ENCODE peak calls at places on chromosomes 1 and 21, in four cellular contexts. R is small intestine, M is lower lobe of right lung, J is tibial nerve. L is an unnamed sample.

GRCh38 chr1:108703939-108704338 is 8.8 kb upstream of the FNDC7 start:
- DNase-seq in J (no peak), R (no peak), M (no peak), L (no peak)

GRCh38 chr1:72296481-72296880 is 14.1 kb upstream of the NEGR1 start:
- DNase-seq in J (no peak), R (no peak), M (no peak), L (no peak)

GRCh38 chr1:18931731-18932130 is 24.7 kb downstream of the IFFO2 start:
- DNase-seq in M (no peak), R (no peak), J (no peak), L (no peak)

GRCh38 chr1:106952766-106953165 is 103.7 kb upstream of the PRMT6 start:
- DNase-seq in J (no peak), R (no peak), M (no peak), L (no peak)

GRCh38 chr1:49364676-49365075 is 588.0 kb upstream of the BEND5 start:
- DNase-seq in R (no peak), M (no peak), J (no peak), L (no peak)

GRCh38 chr1:184242507-184242943 is 144.3 kb upstream of the C1orf21 start:
- DNase-seq in R (peak; percentile 89), J (no peak), M (no peak), L (no peak)

GRCh38 chr1:218426343-218426657 is 81.2 kb downstream of the TGFB2 start:
- DNase-seq in R (peak; percentile 5), J (peak; percentile 77), M (no peak), L (no peak)

GRCh38 chr1:94543893-94544635 is 2.5 kb upstream of the F3 start:
- DNase-seq in R (no peak), J (no peak), M (no peak), L (no peak)

GRCh38 chr1:202107321-202107761 is 15.4 kb upstream of the GPR37L1 start:
- DNase-seq in M (peak; percentile 68), J (no peak), R (peak; percentile 85), L (no peak)

GRCh38 chr1:170076199-170076598 is 1.7 kb upstream of the KIFAP3 start:
- DNase-seq in J (no peak), M (no peak), R (no peak), L (no peak)

GRCh38 chr1:170073893-170074249 is 624 bp downstream of the KIFAP3 start:
- DNase-seq in R (no peak), J (no peak), M (no peak), L (no peak)

GRCh38 chr1:170075186-170075585 is 691 bp upstream of the KIFAP3 start:
- DNase-seq in M (no peak), R (no peak), J (no peak), L (no peak)

GRCh38 chr1:170071378-170071777 is 3.1 kb downstream of the KIFAP3 start:
- DNase-seq in R (no peak), M (no peak), J (no peak), L (no peak)

GRCh38 chr1:170074250-170075157 is at the start of gene KIFAP3:
- DNase-seq in R (peak; percentile 98), J (peak; percentile 91), M (peak; percentile 99), L (peak; percentile 98)
- H3K27ac ChIP-seq in R (peak within 1 kb of the TSS; percentile 73), J (peak within 1 kb of the TSS; percentile 90), M (peak within 1 kb of the TSS; percentile 81), L (peak within 1 kb of the TSS; percentile 68)

GRCh38 chr1:82562448-82562847 is 761.7 kb downstream of the ADGRL2 start:
- DNase-seq in M (no peak), J (no peak), R (no peak), L (no peak)
- H3K9me3 ChIP-seq in M (no peaks in the 10 kb centered on the region), J (no peaks in the 10 kb centered on the region), R (no peaks in the 10 kb centered on the region), L (no peaks in the 10 kb centered on the region)

GRCh38 chr1:225752245-225752644 is 25.4 kb upstream of the SRP9 start:
- DNase-seq in J (no peak), M (no peak), R (no peak), L (no peak)
- H3K27ac ChIP-seq in J (no peak overlapping the region), M (no peak overlapping the region), R (no peak overlapping the region), L (no peak overlapping the region)

DNA sequence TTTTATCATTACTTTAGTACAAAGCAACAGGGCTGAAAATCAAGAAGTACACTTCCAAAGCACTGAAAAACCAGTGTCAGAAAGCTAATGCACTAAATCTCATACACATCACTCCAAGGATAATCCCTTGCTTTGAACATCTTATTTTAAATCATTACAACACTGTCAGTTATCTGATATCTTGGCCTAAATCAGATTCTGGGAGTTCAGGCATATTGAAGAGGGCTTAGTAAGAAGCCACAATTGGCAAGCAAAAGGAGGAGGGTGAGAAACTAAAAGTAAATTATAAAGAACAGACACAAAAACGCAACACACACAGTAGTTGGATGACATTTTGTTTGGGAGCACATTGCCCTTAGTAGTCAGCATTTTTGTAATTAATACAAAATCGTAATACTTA is 448.4 kb downstream of the PCP4 start:
- DNase-seq in R (no peak), J (no peak), M (no peak), L (no peak)
- H3K9me3 ChIP-seq in R (no peaks in the 10 kb centered on the region), J (no peaks in the 10 kb centered on the region), M (no peaks in the 10 kb centered on the region), L (no peaks in the 10 kb centered on the region)

GRCh38 chr1:230681599-230681998 is 32.3 kb downstream of the AGT start:
- DNase-seq in J (no peak), R (no peak), M (no peak), L (no peak)

GRCh38 chr1:230677200-230677599 is 34.9 kb downstream of the COG2 start:
- DNase-seq in M (no peak), R (no peak), J (no peak), L (no peak)

GRCh38 chr1:230679854-230680253 is 34.1 kb downstream of the AGT start:
- DNase-seq in M (no peak), R (no peak), J (no peak), L (no peak)

GRCh38 chr1:230680300-230681025 is 33.5 kb downstream of the AGT start:
- DNase-seq in R (no peak), J (no peak), M (no peak), L (no peak)

GRCh38 chr1:230679131-230679530 is 34.8 kb downstream of the AGT start:
- DNase-seq in M (no peak), R (no peak), J (no peak), L (no peak)
- H3K27ac ChIP-seq in M (no peak overlapping the region), R (no peak overlapping the region), J (peak overlapping the region; percentile 37), L (no peak overlapping the region)

GRCh38 chr1:227470688-227471087 is 92.7 kb upstream of the ZNF678 start:
- DNase-seq in J (no peak), R (no peak), M (no peak), L (no peak)
- H3K9me3 ChIP-seq in J (no peaks in the 10 kb centered on the region), R (no peaks in the 10 kb centered on the region), M (no peaks in the 10 kb centered on the region), L (no peaks in the 10 kb centered on the region)

GRCh38 chr1:116559304-116559761 is 11.5 kb downstream of the CD58 start:
- DNase-seq in M (no peak), J (no peak), R (peak; percentile 73), L (no peak)

GRCh38 chr1:116558140-116558549 is 12.7 kb downstream of the CD58 start:
- DNase-seq in J (no peak), M (no peak), R (no peak), L (no peak)

GRCh38 chr1:116554924-116555323 is 15.9 kb downstream of the CD58 start:
- DNase-seq in R (no peak), J (no peak), M (no peak), L (no peak)

GRCh38 chr1:116557323-116557878 is 13.4 kb downstream of the CD58 start:
- DNase-seq in M (no peak), R (no peak), J (no peak), L (no peak)

DNA sequence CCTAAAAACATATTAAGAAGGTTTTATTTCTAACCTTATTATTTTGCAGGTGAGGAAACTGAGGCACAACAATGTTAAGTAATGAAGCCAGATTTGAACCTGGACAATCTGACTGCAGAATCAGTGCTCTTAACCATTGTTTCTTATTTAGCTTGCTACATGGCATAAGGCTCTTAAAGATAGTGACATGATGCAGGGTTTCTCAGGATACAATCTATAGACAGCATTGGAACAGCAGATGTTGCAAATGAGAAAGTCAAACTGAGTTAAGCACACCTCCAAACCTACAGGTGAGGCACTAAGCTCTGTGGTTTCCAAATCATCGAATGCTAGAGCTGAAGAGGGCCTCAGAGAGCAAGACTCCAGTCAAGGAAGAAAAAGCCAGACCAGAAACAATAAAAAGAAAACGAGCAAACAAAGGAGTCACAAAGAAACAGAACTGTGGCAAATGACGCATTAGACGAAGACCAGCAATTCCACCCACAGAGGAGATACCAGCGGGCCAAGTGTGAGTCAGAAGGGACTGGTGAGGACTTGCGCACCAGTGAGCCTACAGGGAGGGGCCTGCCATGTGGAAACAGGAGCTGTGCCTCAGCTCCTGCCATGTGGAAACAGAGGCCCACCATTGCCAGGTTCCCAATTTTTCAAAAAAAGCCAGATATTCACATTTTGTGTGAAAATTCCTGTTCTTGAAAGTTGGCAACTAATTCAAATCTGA is 14.4 kb downstream of the CD58 start:
- DNase-seq in J (no peak), M (peak; percentile 71), R (peak; percentile 92), L (peak; percentile 97)
- H3K27ac ChIP-seq in J (no peak overlapping the region), M (no peak overlapping the region), R (peak overlapping the region; percentile 77), L (peak overlapping the region; percentile 81)